ENCODE peak calls at places on chromosomes 2 and 18, in seven cellular contexts. A is GM23338, P is hepatocyte, T is PC-3, K is fibroblast of lung, X is endothelial cell of umbilical vein, J is PC-9. O is an unnamed sample.

GRCh38 chr2:219071189-219071816 is 10.6 kb upstream of the IHH start:
- DNase-seq in T (peak; percentile 78), K (peak; percentile 38), J (peak; percentile 47), X (no peak), A (no peak), P (peak; percentile 65), O (no peak)

GRCh38 chr2:196075196-196075595 is 6.6 kb upstream of the DNAH7 start:
- DNase-seq in K (no peak), X (no peak), A (no peak), J (no peak), T (no peak), P (no peak), O (no peak)

GRCh38 chr2:5981241-5982055 is 289.3 kb downstream of the SOX11 start:
- DNase-seq in P (peak; percentile 66), A (peak; percentile 53), K (peak; percentile 71), T (no peak), X (no peak), J (no peak), O (no peak)

GRCh38 chr2:102940684-102941083 is 178.9 kb downstream of the TMEM182 start:
- DNase-seq in K (no peak), J (no peak), T (no peak), X (no peak), A (no peak), P (no peak), O (no peak)

GRCh38 chr2:240655931-240656886 is 26.5 kb downstream of the AQP12B start:
- DNase-seq in A (no peak), T (peak; percentile 11), J (no peak), X (no peak), P (no peak), K (peak; percentile 40), O (no peak)

GRCh38 chr2:189091253-189091652 is 88.3 kb downstream of the COL5A2 start:
- DNase-seq in A (no peak), J (no peak), K (peak; percentile 68), T (no peak), P (no peak), X (no peak), O (no peak)

GRCh38 chr2:138997849-138998517 is 217.8 kb upstream of the NXPH2 start:
- DNase-seq in K (peak; percentile 68), A (no peak), J (no peak), X (no peak), P (no peak), T (peak; percentile 90), O (no peak)

GRCh38 chr2:201980946-201981345 is 52.7 kb upstream of the FZD7 start:
- DNase-seq in X (no peak), J (no peak), P (no peak), A (no peak), K (no peak), T (no peak), O (no peak)

GRCh38 chr2:136917281-136917680 is 151.9 kb downstream of the THSD7B start:
- DNase-seq in X (peak; percentile 18), P (no peak), T (no peak), A (peak; percentile 29), J (no peak), K (no peak), O (no peak)

GRCh38 chr2:5140367-5140766 is 551.8 kb upstream of the SOX11 start:
- DNase-seq in A (no peak), T (peak; percentile 59), J (no peak), P (no peak), K (peak; percentile 47), X (no peak), O (no peak)

GRCh38 chr2:238525990-238526389 is 99.3 kb downstream of the ASB1 start:
- DNase-seq in A (no peak), J (no peak), X (no peak), P (no peak), T (no peak), K (peak; percentile 6), O (no peak)

GRCh38 chr2:218400930-218401833 is 1.5 kb downstream of the CTDSP1 start:
- DNase-seq in T (no peak), X (no peak), A (no peak), K (no peak), J (no peak), P (peak; percentile 78), O (no peak)

GRCh38 chr18:77086034-77086433 is 46.5 kb downstream of the MBP start:
- DNase-seq in J (peak; percentile 45), P (no peak), A (no peak), K (peak; percentile 92), X (peak; percentile 42), T (peak; percentile 24), O (no peak)

GRCh38 chr18:69128978-69129377 is 271.7 kb upstream of the DOK6 start:
- DNase-seq in P (no peak), J (no peak), K (no peak), T (no peak), A (peak; percentile 32), X (no peak), O (no peak)

GRCh38 chr18:69127844-69128486 is 272.7 kb upstream of the DOK6 start:
- DNase-seq in X (no peak), K (no peak), T (no peak), A (no peak), J (no peak), P (no peak), O (no peak)

GRCh38 chr18:69123421-69123820 is 277.3 kb upstream of the DOK6 start:
- DNase-seq in T (no peak), J (no peak), X (no peak), P (no peak), K (no peak), A (no peak), O (no peak)
- TF ChIP-seq EZH2 in T (no peak), J (no peak), X (no peak), P (no peak), K (no peak), A (no peak), O (no peak)

GRCh38 chr18:50195689-50196088 is 742 bp upstream of the MYO5B start:
- DNase-seq in K (no peak), A (no peak), T (no peak), J (no peak), P (no peak), X (no peak), O (no peak)
- TF ChIP-seq EZH2 in K (no peak), A (no peak), T (no peak), J (no peak), P (no peak), X (no peak), O (no peak)

GRCh38 chr2:160062283-160063005 is at the start of gene PLA2R1:
- DNase-seq in T (peak; percentile 60), X (peak; percentile 49), K (peak; percentile 52), A (peak; percentile 76), P (peak; percentile 67), J (no peak), O (no peak)
- TF ChIP-seq EZH2 in T (no peak), X (no peak), K (no peak), A (no peak), P (no peak), J (no peak), O (no peak)

GRCh38 chr2:39156107-39156506 is 35.3 kb upstream of the SOS1 start:
- DNase-seq in K (no peak), J (no peak), X (no peak), T (no peak), P (no peak), A (no peak), O (no peak)

GRCh38 chr2:39153312-39153711 is 32.5 kb upstream of the SOS1 start:
- DNase-seq in A (no peak), K (peak; percentile 2), X (no peak), J (peak; percentile 58), T (peak; percentile 43), P (no peak), O (no peak)

GRCh38 chr2:39160982-39161381 is 40.1 kb upstream of the SOS1 start:
- DNase-seq in T (no peak), A (no peak), J (no peak), X (no peak), K (peak; percentile 38), P (no peak), O (no peak)

GRCh38 chr2:39154944-39155343 is 34.1 kb upstream of the SOS1 start:
- DNase-seq in X (no peak), P (no peak), T (no peak), K (no peak), J (no peak), A (peak; percentile 62), O (no peak)

DNA sequence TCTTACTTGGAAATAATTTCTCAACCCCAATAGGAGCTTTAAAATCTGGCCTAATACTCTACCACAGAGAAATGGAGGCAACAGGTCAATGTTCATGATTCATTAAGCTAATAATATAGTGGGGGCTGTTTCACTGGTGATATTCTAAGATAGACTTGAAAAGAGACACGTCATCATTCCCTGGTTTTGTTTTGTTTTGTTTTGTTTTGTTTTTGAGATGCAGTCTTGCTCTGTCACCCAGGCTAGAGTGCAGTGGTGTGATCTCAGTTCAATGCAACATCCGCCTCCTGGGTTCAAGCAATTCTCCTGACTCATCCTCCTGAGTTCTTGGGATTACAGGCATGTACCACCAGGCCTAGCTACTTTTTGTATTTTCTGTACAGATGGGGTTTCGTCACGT is 37.5 kb upstream of the SOS1 start:
- DNase-seq in P (no peak), A (no peak), K (peak; percentile 12), J (no peak), X (no peak), T (peak; percentile 27), O (no peak)
- TF ChIP-seq EZH2 in P (no peak), A (no peak), K (no peak), J (no peak), X (no peak), T (no peak), O (no peak)

GRCh38 chr18:36191286-36191685 is 4.0 kb downstream of the MOCOS start:
- DNase-seq in A (no peak), X (no peak), J (no peak), T (no peak), K (no peak), P (no peak), O (no peak)
- TF ChIP-seq EZH2 in A (no peak), X (no peak), J (no peak), T (no peak), K (no peak), P (no peak), O (no peak)

GRCh38 chr2:216340280-216340631 is 32.0 kb downstream of the MARCHF4 start:
- DNase-seq in A (no peak), P (no peak), K (no peak), T (no peak), J (no peak), X (no peak), O (no peak)

GRCh38 chr2:216339456-216340279 is 32.6 kb downstream of the MARCHF4 start:
- DNase-seq in T (peak; percentile 9), P (peak; percentile 66), K (peak; percentile 80), J (no peak), X (peak; percentile 57), A (peak; percentile 96), O (peak; percentile 64)

GRCh38 chr2:216344206-216344957 is 27.9 kb downstream of the MARCHF4 start:
- DNase-seq in T (no peak), K (peak; percentile 36), A (peak; percentile 23), X (no peak), J (no peak), P (no peak), O (no peak)

GRCh38 chr2:216343221-216343985 is 28.9 kb downstream of the MARCHF4 start:
- DNase-seq in X (no peak), J (no peak), K (no peak), P (no peak), A (no peak), T (no peak), O (no peak)

DNA sequence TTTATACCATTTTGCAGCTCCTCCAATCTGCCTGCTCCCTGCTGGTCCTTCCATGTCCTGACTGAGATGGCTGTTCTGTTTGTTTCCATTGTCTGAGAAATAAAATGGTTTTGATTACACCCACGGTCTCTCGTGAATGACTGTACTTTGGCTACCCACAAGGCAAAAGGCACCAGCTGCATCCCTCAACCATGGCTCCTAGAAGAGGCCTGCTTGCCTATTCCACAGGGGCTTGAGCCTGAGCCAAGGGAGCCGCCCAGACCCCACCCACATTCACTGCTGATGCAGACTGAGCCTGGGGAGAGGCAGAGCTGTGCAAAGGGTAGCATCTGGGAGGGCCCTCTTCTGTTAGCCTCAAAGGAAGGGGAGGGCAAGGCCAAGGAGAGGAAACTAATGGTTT is 31.1 kb downstream of the MARCHF4 start:
- DNase-seq in J (no peak), X (no peak), T (no peak), A (no peak), K (peak; percentile 69), P (no peak), O (no peak)
- TF ChIP-seq EZH2 in J (no peak), X (no peak), T (no peak), A (no peak), K (no peak), P (no peak), O (no peak)

O was measured in SK-N-MC.